ENCODE peak calls at places on chromosomes 16 and 17, in six cellular contexts. One of them, this sample, is unnamed.

GRCh38 chr17:41518789-41519449 is at the start of gene KRT15:
- DNase-seq in stomach: no peak
- DNase-seq in kidney epithelial cell: no peak
- DNase-seq in naive thymus-derived CD8-positive, alpha-beta T cell: no peak
- DNase-seq in GOT3: no peak
- DNase-seq in activated CD4-positive, alpha-beta T cell treated with anti-CD3 and anti-CD28 coated beads, Interleukin-2, amount 50 U/mL, for 1 hour: no peak
- DNase-seq in this sample: no peak

GRCh38 chr17:74190154-74190553 is 13.3 kb upstream of the RPL38 start:
- DNase-seq in naive thymus-derived CD8-positive, alpha-beta T cell: no peak
- DNase-seq in kidney epithelial cell: no peak
- DNase-seq in GOT3: no peak
- DNase-seq in stomach: no peak
- DNase-seq in activated CD4-positive, alpha-beta T cell treated with anti-CD3 and anti-CD28 coated beads, Interleukin-2, amount 50 U/mL, for 1 hour: no peak
- DNase-seq in this sample: peak; percentile 60

GRCh38 chr17:73592531-73592961 is 51.7 kb downstream of the SDK2 start:
- DNase-seq in GOT3: no peak
- DNase-seq in stomach: no peak
- DNase-seq in naive thymus-derived CD8-positive, alpha-beta T cell: no peak
- DNase-seq in activated CD4-positive, alpha-beta T cell treated with anti-CD3 and anti-CD28 coated beads, Interleukin-2, amount 50 U/mL, for 1 hour: no peak
- DNase-seq in kidney epithelial cell: no peak
- DNase-seq in this sample: no peak

GRCh38 chr16:48892884-48893283 is 282.9 kb upstream of the N4BP1 start:
- DNase-seq in GOT3: no peak
- DNase-seq in stomach: no peak
- DNase-seq in kidney epithelial cell: no peak
- DNase-seq in activated CD4-positive, alpha-beta T cell treated with anti-CD3 and anti-CD28 coated beads, Interleukin-2, amount 50 U/mL, for 1 hour: no peak
- DNase-seq in naive thymus-derived CD8-positive, alpha-beta T cell: no peak
- DNase-seq in this sample: no peak

GRCh38 chr16:8868272-8869211 is at the start of gene CARHSP1:
- DNase-seq in naive thymus-derived CD8-positive, alpha-beta T cell: peak; percentile 76
- DNase-seq in stomach: peak; percentile 89
- DNase-seq in activated CD4-positive, alpha-beta T cell treated with anti-CD3 and anti-CD28 coated beads, Interleukin-2, amount 50 U/mL, for 1 hour: peak; percentile 78
- DNase-seq in GOT3: peak; percentile 80
- DNase-seq in kidney epithelial cell: no peak
- DNase-seq in this sample: peak; percentile 89

GRCh38 chr17:44314869-44315661 is 6.7 kb downstream of the RUNDC3A start:
- DNase-seq in activated CD4-positive, alpha-beta T cell treated with anti-CD3 and anti-CD28 coated beads, Interleukin-2, amount 50 U/mL, for 1 hour: peak; percentile 25
- DNase-seq in stomach: peak; percentile 40
- DNase-seq in kidney epithelial cell: no peak
- DNase-seq in GOT3: no peak
- DNase-seq in naive thymus-derived CD8-positive, alpha-beta T cell: no peak
- DNase-seq in this sample: no peak

GRCh38 chr16:19524866-19525723 is 1.4 kb downstream of the CCP110 start:
- DNase-seq in kidney epithelial cell: no peak
- DNase-seq in activated CD4-positive, alpha-beta T cell treated with anti-CD3 and anti-CD28 coated beads, Interleukin-2, amount 50 U/mL, for 1 hour: no peak
- DNase-seq in naive thymus-derived CD8-positive, alpha-beta T cell: no peak
- DNase-seq in stomach: no peak
- DNase-seq in GOT3: no peak
- DNase-seq in this sample: no peak

GRCh38 chr16:83813818-83814653 is 6.3 kb downstream of the HSBP1 start:
- DNase-seq in stomach: no peak
- DNase-seq in naive thymus-derived CD8-positive, alpha-beta T cell: no peak
- DNase-seq in GOT3: no peak
- DNase-seq in kidney epithelial cell: no peak
- DNase-seq in activated CD4-positive, alpha-beta T cell treated with anti-CD3 and anti-CD28 coated beads, Interleukin-2, amount 50 U/mL, for 1 hour: no peak
- DNase-seq in this sample: peak; percentile 53

GRCh38 chr17:53722407-53722806 is 100.3 kb upstream of the KIF2B start:
- DNase-seq in kidney epithelial cell: peak; percentile 100
- DNase-seq in GOT3: no peak
- DNase-seq in naive thymus-derived CD8-positive, alpha-beta T cell: no peak
- DNase-seq in activated CD4-positive, alpha-beta T cell treated with anti-CD3 and anti-CD28 coated beads, Interleukin-2, amount 50 U/mL, for 1 hour: no peak
- DNase-seq in stomach: no peak
- DNase-seq in this sample: peak; percentile 99

GRCh38 chr16:11089504-11090124 is 145.2 kb downstream of the CLEC16A start:
- DNase-seq in stomach: peak; percentile 40
- DNase-seq in GOT3: no peak
- DNase-seq in kidney epithelial cell: no peak
- DNase-seq in naive thymus-derived CD8-positive, alpha-beta T cell: no peak
- DNase-seq in activated CD4-positive, alpha-beta T cell treated with anti-CD3 and anti-CD28 coated beads, Interleukin-2, amount 50 U/mL, for 1 hour: no peak
- DNase-seq in this sample: peak; percentile 41

GRCh38 chr17:67353929-67354557 is 12.3 kb downstream of the PSMD12 start:
- DNase-seq in naive thymus-derived CD8-positive, alpha-beta T cell: no peak
- DNase-seq in stomach: no peak
- DNase-seq in activated CD4-positive, alpha-beta T cell treated with anti-CD3 and anti-CD28 coated beads, Interleukin-2, amount 50 U/mL, for 1 hour: no peak
- DNase-seq in GOT3: no peak
- DNase-seq in kidney epithelial cell: no peak
- DNase-seq in this sample: no peak

GRCh38 chr17:8185580-8186445 is 4.2 kb downstream of the BORCS6 start:
- DNase-seq in activated CD4-positive, alpha-beta T cell treated with anti-CD3 and anti-CD28 coated beads, Interleukin-2, amount 50 U/mL, for 1 hour: peak; percentile 93
- DNase-seq in kidney epithelial cell: no peak
- DNase-seq in naive thymus-derived CD8-positive, alpha-beta T cell: peak; percentile 78
- DNase-seq in stomach: peak; percentile 95
- DNase-seq in GOT3: peak; percentile 71
- DNase-seq in this sample: peak; percentile 69

This sample was measured in H4.